ENCODE peak calls at places on chromosomes 3 and 15, in four cellular contexts. Y is H1, X is HEK293T, Z is HepG2. P is an unnamed sample.

GRCh38 chr3:31962801-31963205 is 18.3 kb downstream of the OSBPL10 start:
- DNase-seq in Y (peak), X (no peak), Z (peak), P (no peak)

GRCh38 chr15:65409284-65409631 is 13.5 kb downstream of the IGDCC4 start:
- DNase-seq in Z (peak), Y (no peak), X (no peak), P (no peak)

GRCh38 chr3:127774647-127775046 is 47.7 kb downstream of the MGLL start:
- DNase-seq in Y (no peak), X (no peak), Z (no peak), P (no peak)

GRCh38 chr3:134056464-134056891 is 26.8 kb upstream of the SLCO2A1 start:
- DNase-seq in Y (no peak), X (no peak), Z (no peak), P (no peak)

GRCh38 chr3:185205865-185206264 is 48.0 kb downstream of the EHHADH start:
- DNase-seq in X (no peak), Z (no peak), Y (no peak), P (no peak)

GRCh38 chr15:32765236-32765635 is 47.4 kb downstream of the GREM1 start:
- DNase-seq in Z (no peak), X (no peak), Y (no peak), P (peak)

GRCh38 chr15:98916826-98917225 is 90.8 kb downstream of the PGPEP1L start:
- DNase-seq in Z (no peak), X (no peak), Y (no peak), P (no peak)

GRCh38 chr3:69092030-69092513 is 7.3 kb downstream of the ARL6IP5 start:
- DNase-seq in Y (no peak), X (no peak), Z (no peak), P (no peak)

GRCh38 chr15:90483012-90483307 is 46.8 kb upstream of the CRTC3 start:
- DNase-seq in Y (no peak), Z (no peak), X (no peak), P (no peak)

GRCh38 chr3:29486087-29486486 is 205.2 kb downstream of the RBMS3 start:
- DNase-seq in Y (no peak), X (no peak), Z (no peak), P (peak)

GRCh38 chr15:55255714-55256113 is 33.9 kb downstream of the RAB27A start:
- DNase-seq in X (no peak), Y (no peak), Z (no peak), P (no peak)

GRCh38 chr3:156750874-156751245 is 75.3 kb upstream of the LEKR1 start:
- DNase-seq in Z (no peak), Y (no peak), X (no peak), P (no peak)

GRCh38 chr3:177057768-177058167 is 139.5 kb downstream of the TBL1XR1 start:
- DNase-seq in Z (no peak), X (no peak), Y (no peak), P (peak)

GRCh38 chr3:18872466-18872865 is 275.8 kb upstream of the KCNH8 start:
- DNase-seq in Z (no peak), Y (no peak), X (peak), P (no peak)

GRCh38 chr3:9135930-9136525 is 113.4 kb downstream of the SRGAP3 start:
- DNase-seq in Y (peak), X (no peak), Z (no peak), P (no peak)

GRCh38 chr15:43799209-43799944 is 643 bp downstream of the SERINC4 start:
- DNase-seq in Y (no peak), X (no peak), Z (no peak), P (no peak)

GRCh38 chr15:66138882-66139281 is 114.7 kb downstream of the MEGF11 start:
- DNase-seq in Y (no peak), X (no peak), Z (no peak), P (no peak)

GRCh38 chr3:45035441-45036301 is 9.6 kb downstream of the CLEC3B start:
- DNase-seq in X (no peak), Y (peak), Z (no peak), P (no peak)

GRCh38 chr15:45549831-45550230 is 27.3 kb upstream of the SLC30A4 start:
- DNase-seq in Y (no peak), X (no peak), Z (no peak), P (no peak)

GRCh38 chr3:18744472-18744871 is 319.3 kb upstream of the SATB1 start:
- DNase-seq in Y (no peak), X (no peak), Z (no peak), P (no peak)

GRCh38 chr15:38991126-38991525 is 426.5 kb upstream of the RASGRP1 start:
- DNase-seq in Z (peak), X (peak), Y (no peak), P (no peak)

GRCh38 chr3:186870421-186871201 is 28.1 kb downstream of the ADIPOQ start:
- DNase-seq in Y (no peak), Z (no peak), X (no peak), P (no peak)

GRCh38 chr3:160707187-160707789 is 30.3 kb downstream of the ARL14 start:
- DNase-seq in Y (no peak), Z (peak), X (peak), P (peak)

GRCh38 chr3:49411550-49411967 is 217 bp downstream of the RHOA start:
- DNase-seq in Y (no peak), X (peak), Z (peak), P (no peak)

GRCh38 chr3:190541560-190541959 is 27.7 kb downstream of the IL1RAP start:
- DNase-seq in Z (no peak), X (no peak), Y (no peak), P (no peak)

GRCh38 chr3:146160233-146160963 is 586 bp downstream of the PLOD2 start:
- DNase-seq in Z (peak), X (peak), Y (peak), P (no peak)

GRCh38 chr15:88654430-88655102 is 15.8 kb downstream of the ISG20 start:
- DNase-seq in Y (peak), X (no peak), Z (no peak), P (no peak)

GRCh38 chr3:180119567-180119966 is 82.8 kb upstream of the PEX5L start:
- DNase-seq in Y (no peak), Z (no peak), X (no peak), P (no peak)

GRCh38 chr3:24168977-24169376 is 223.9 kb downstream of the NR1D2 start:
- DNase-seq in X (no peak), Z (no peak), Y (no peak), P (no peak)

GRCh38 chr3:30042274-30042859 is 564.0 kb upstream of the TGFBR2 start:
- DNase-seq in Z (peak), X (peak), Y (peak), P (peak)

GRCh38 chr3:163951397-163951987 is 1126.8 kb downstream of the SI start:
- DNase-seq in Z (peak), X (no peak), Y (no peak), P (no peak)

GRCh38 chr15:61831505-61831921 is 228.7 kb downstream of the VPS13C start:
- DNase-seq in X (no peak), Z (no peak), Y (no peak), P (no peak)

GRCh38 chr3:23640472-23641146 is 165.1 kb upstream of the UBE2E1 start:
- DNase-seq in Z (no peak), X (no peak), Y (no peak), P (no peak)

GRCh38 chr15:90683371-90683770 is 33.8 kb upstream of the BLM start:
- DNase-seq in X (no peak), Z (no peak), Y (no peak), P (no peak)

GRCh38 chr15:68183886-68184285 is 21.2 kb downstream of the CALML4 start:
- DNase-seq in Z (no peak), Y (no peak), X (no peak), P (no peak)

GRCh38 chr3:7927864-7928263 is 573.8 kb upstream of the LMCD1 start:
- DNase-seq in Z (no peak), X (no peak), Y (no peak), P (no peak)
- TF ChIP-seq SP1 in Z (no peak), X (no peak), Y (no peak), P (no peak)

GRCh38 chr15:48644498-48644826 is 1.0 kb downstream of the FBN1 start:
- DNase-seq in Z (no peak), Y (no peak), X (no peak), P (no peak)

GRCh38 chr15:48641416-48641815 is 4.1 kb downstream of the FBN1 start:
- DNase-seq in Z (no peak), X (no peak), Y (no peak), P (peak)

GRCh38 chr15:48643776-48644497 is 1.6 kb downstream of the FBN1 start:
- DNase-seq in X (no peak), Y (no peak), Z (no peak), P (no peak)

GRCh38 chr15:48643236-48643635 is 2.3 kb downstream of the FBN1 start:
- DNase-seq in X (no peak), Y (no peak), Z (no peak), P (no peak)

DNA sequence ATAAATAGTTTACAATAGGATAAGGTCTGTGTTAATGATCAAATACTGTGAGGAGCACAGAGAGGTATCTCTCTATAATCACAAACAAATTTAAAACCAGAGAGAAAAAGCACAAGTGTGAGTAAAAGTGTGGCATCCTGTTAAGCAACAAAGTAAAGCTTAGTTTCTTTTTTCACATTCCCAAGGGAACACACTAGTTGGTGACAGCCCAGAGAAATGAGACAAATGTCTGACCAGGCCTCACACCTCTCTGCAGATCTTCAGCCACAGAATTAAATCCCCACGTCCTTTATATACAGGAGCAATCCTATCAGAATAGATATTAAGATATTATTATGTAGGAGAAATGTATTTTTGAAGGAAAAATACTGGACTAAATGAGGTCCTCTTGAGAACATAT is 2.7 kb downstream of the FBN1 start:
- DNase-seq in X (no peak), Z (no peak), Y (no peak), P (no peak)
- TF ChIP-seq SUZ12 in X (no peak), Z (no peak), Y (no peak), P (no peak)

GRCh38 chr15:69222002-69222474 is 61.6 kb downstream of the GLCE start:
- DNase-seq in Y (no peak), X (no peak), Z (peak), P (no peak)

GRCh38 chr15:69226028-69226355 is 65.6 kb downstream of the GLCE start:
- DNase-seq in Y (no peak), X (no peak), Z (no peak), P (no peak)

GRCh38 chr15:69223083-69223813 is 62.8 kb downstream of the GLCE start:
- DNase-seq in Z (no peak), X (no peak), Y (no peak), P (no peak)

GRCh38 chr15:69224383-69224782 is 63.9 kb downstream of the GLCE start:
- DNase-seq in X (no peak), Y (no peak), Z (peak), P (no peak)

DNA sequence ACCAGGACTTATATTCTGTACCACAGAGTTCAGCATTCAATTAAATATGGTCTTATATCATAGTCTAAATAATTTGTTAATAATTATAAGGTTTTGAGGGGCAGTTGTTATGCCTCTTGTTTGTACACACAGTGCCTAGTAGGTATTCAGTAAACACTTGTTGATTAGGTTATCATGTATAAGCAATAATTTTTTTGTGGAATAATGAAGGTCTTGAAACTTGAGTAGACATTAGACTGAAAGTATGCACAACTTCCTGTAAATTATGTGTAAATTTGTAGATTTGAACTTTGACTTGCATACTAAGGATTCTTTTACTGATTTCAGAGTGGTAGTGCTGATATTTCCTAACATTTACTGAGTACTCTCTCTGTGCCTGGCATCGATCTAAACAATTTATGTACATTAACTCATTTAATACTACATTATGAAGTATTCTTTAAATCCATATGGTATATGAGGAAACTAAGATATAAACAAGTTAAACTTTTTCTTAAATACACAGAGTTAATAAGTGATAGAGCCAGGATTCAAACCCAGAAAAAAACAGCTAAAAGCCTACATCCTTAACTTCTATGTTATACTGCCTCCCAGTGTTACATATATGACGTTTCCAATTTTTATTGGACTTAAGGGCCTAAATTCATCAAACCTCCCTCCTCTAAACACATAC is 65.1 kb downstream of the GLCE start:
- DNase-seq in X (peak), Z (peak), Y (no peak), P (no peak)
- TF ChIP-seq SP1 in X (no peak), Z (no peak), Y (no peak), P (no peak)

GRCh38 chr15:80801891-80802680 is 22.9 kb downstream of the CEMIP start:
- DNase-seq in Y (no peak), X (no peak), Z (no peak), P (no peak)
- TF ChIP-seq SUZ12 in Y (no peak), X (no peak), Z (no peak), P (no peak)

DNA sequence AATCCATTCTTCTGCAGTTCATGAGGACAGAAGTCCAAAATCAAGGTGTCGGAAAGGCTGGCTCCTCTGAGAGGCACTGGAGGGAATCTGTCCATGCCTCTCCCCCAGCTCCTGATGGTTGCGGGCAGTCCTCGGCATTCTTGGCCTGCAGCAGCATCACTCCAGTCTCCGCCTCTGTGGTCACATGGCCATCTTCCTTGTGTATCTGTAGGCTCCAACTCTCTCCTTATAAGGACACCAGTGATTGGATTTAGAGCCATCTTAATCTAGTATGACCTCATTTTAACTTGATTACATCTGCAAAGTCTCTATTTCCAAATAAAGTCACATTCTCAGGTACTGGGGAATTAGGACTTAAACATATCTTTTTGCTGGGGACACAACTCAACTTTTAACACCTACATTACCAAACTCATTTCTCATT is 56.0 kb upstream of the FLNB start:
- DNase-seq in Y (no peak), X (peak), Z (peak), P (no peak)
- TF ChIP-seq SP1 in Y (peak), X (no peak), Z (no peak), P (no peak)

GRCh38 chr3:4889896-4890295 is 89.3 kb upstream of the BHLHE40 start:
- DNase-seq in X (no peak), Y (no peak), Z (peak), P (no peak)
- TF ChIP-seq SUZ12 in X (no peak), Y (no peak), Z (no peak), P (no peak)

DNA sequence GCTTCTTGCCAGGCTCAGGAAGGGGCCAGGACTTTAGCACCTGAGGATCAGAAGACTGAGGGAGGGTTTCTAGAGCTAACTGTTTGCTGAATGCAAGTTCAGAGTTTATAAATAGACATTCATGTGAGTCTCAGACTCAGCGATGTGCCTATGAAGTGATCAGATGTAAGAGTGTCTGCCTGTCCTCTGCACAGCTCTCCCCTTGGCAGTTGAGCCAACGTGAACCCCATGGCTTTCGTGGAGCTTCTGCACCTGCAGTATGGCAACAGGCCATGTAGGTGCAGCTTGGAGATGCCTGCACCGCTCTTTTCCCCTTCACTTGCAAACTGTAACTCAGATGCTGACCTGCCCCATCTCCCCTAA is 141.9 kb downstream of the CHDH start:
- DNase-seq in X (no peak), Y (peak), Z (no peak), P (no peak)
- TF ChIP-seq SP1 in X (no peak), Y (no peak), Z (no peak), P (no peak)

P was measured in GM12878.